ENCODE peak calls at places on chromosomes 3 and 15, in nine cellular contexts. B, H, V, M, E, K, Z, C and W are unnamed samples.
A peak's percentile ranks its signal among the peaks of the same experiment; 100 is the strongest.

GRCh38 chr3:8560608-8561007 is 59.0 kb downstream of the LMCD1 start:
- DNase-seq in Z (peak; percentile 99), K (no peak), B (peak; percentile 91), M (no peak), C (no peak), E (peak; percentile 47), H (no peak), V (no peak), W (peak; percentile 7)

GRCh38 chr3:38084019-38084968 is 45.3 kb downstream of the DLEC1 start:
- DNase-seq in K (no peak), E (peak; percentile 37), V (no peak), H (no peak), M (no peak), Z (peak; percentile 40), B (peak; percentile 23), C (no peak), W (peak; percentile 22)

GRCh38 chr3:8110966-8111798 is 390.4 kb upstream of the LMCD1 start:
- DNase-seq in K (peak; percentile 60), Z (peak; percentile 66), B (peak; percentile 72), E (peak; percentile 80), V (peak; percentile 61), H (no peak), M (peak; percentile 86), C (peak; percentile 29), W (peak; percentile 72)

GRCh38 chr3:186849392-186849975 is 7.0 kb downstream of the ADIPOQ start:
- DNase-seq in K (no peak), E (peak; percentile 48), C (no peak), Z (peak; percentile 37), M (no peak), H (no peak), V (no peak), B (peak; percentile 59), W (peak; percentile 55)

GRCh38 chr3:27633224-27633545 is 88.9 kb downstream of the EOMES start:
- DNase-seq in E (no peak), H (no peak), C (no peak), B (peak; percentile 66), M (no peak), Z (peak; percentile 63), K (no peak), V (no peak), W (no peak)

GRCh38 chr3:70982700-70983140 is 600.8 kb downstream of the FOXP1 start:
- DNase-seq in Z (peak; percentile 91), H (peak; percentile 62), V (peak; percentile 54), B (peak; percentile 93), M (no peak), E (peak; percentile 69), K (peak; percentile 32), C (no peak), W (peak; percentile 82)

GRCh38 chr15:82890338-82891024 is 62.0 kb downstream of the HOMER2 start:
- DNase-seq in Z (peak; percentile 23), K (no peak), V (no peak), E (no peak), C (no peak), B (no peak), M (peak; percentile 16), H (no peak), W (no peak)

GRCh38 chr3:108602249-108602934 is 12.9 kb downstream of the DZIP3 start:
- DNase-seq in K (no peak), B (no peak), C (peak; percentile 21), H (no peak), E (peak; percentile 21), Z (no peak), V (peak; percentile 5), M (no peak), W (no peak)

GRCh38 chr3:149971403-149972075 is 844 bp upstream of the PFN2 start:
- DNase-seq in V (peak; percentile 53), E (no peak), K (peak; percentile 59), H (peak; percentile 84), B (peak; percentile 75), M (peak; percentile 85), Z (peak; percentile 71), C (peak; percentile 27), W (peak; percentile 73)

GRCh38 chr3:184077881-184078280 is 19.0 kb upstream of the HTR3E start:
- DNase-seq in V (no peak), B (no peak), C (no peak), M (no peak), K (no peak), Z (no peak), E (no peak), H (no peak), W (no peak)

GRCh38 chr3:27279153-27279552 is 90.0 kb downstream of the NEK10 start:
- DNase-seq in B (peak; percentile 33), M (no peak), K (peak; percentile 20), C (no peak), V (no peak), E (peak; percentile 49), Z (peak; percentile 15), H (no peak), W (peak; percentile 20)

GRCh38 chr15:84812842-84813241 is 4.3 kb upstream of the ALPK3 start:
- DNase-seq in M (no peak), C (no peak), H (no peak), Z (no peak), K (no peak), V (no peak), B (no peak), E (no peak), W (no peak)

GRCh38 chr3:102225407-102226132 is 209.2 kb upstream of the ZPLD1 start:
- DNase-seq in H (no peak), V (no peak), B (peak; percentile 88), Z (peak; percentile 83), K (no peak), C (no peak), M (no peak), E (peak; percentile 74), W (peak; percentile 68)

GRCh38 chr3:186048119-186048518 is 60.8 kb downstream of the ETV5 start:
- DNase-seq in H (no peak), E (no peak), M (no peak), B (no peak), V (no peak), Z (no peak), K (no peak), C (no peak), W (no peak)

GRCh38 chr15:72866866-72867616 is 83.5 kb upstream of the ADPGK start:
- DNase-seq in C (no peak), M (peak; percentile 35), E (no peak), Z (no peak), V (no peak), K (no peak), H (no peak), B (no peak), W (no peak)

DNA sequence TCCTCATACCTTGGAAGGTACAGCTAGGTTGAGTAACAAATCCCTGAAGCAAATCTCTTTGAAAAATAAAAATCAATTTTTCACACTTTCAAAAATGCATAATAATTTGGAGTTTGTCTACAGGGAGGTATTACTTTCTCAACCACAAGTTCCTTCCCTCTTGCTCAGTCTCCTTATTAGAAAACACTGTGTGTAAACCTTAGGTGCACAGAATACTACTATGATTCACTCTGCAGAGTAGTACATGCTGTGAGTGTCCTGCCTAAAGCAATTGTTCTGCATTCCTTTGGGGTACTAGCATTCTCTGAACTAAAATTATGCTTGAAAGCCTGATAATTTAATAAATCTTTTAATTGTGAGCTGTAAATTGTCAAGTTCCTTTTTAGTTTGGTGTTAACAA is 115.9 kb upstream of the EPHA3 start:
- DNase-seq in M (no peak), V (no peak), H (no peak), B (no peak), C (no peak), K (no peak), Z (no peak), E (no peak), W (peak; percentile 6)
- TF ChIP-seq CTCF in M (no peak), V (no peak), H (no peak), B (no peak), C (no peak), K (no peak), Z (no peak), E (no peak), W (no peak)

GRCh38 chr3:31370093-31370666 is 162.5 kb upstream of the STT3B start:
- DNase-seq in K (no peak), E (no peak), M (no peak), Z (no peak), C (no peak), B (peak; percentile 51), V (no peak), H (no peak), W (no peak)

GRCh38 chr3:31364188-31364587 is 168.5 kb upstream of the STT3B start:
- DNase-seq in B (peak; percentile 20), V (no peak), E (no peak), C (no peak), M (no peak), K (no peak), H (no peak), Z (peak; percentile 17), W (no peak)

GRCh38 chr3:31369637-31370036 is 163.1 kb upstream of the STT3B start:
- DNase-seq in V (no peak), C (no peak), M (no peak), Z (peak; percentile 24), K (no peak), B (peak; percentile 25), E (no peak), H (no peak), W (no peak)

GRCh38 chr3:31361391-31362273 is 171.1 kb upstream of the STT3B start:
- DNase-seq in K (no peak), B (peak; percentile 56), H (no peak), M (no peak), V (no peak), C (no peak), E (no peak), Z (peak; percentile 55), W (no peak)

DNA sequence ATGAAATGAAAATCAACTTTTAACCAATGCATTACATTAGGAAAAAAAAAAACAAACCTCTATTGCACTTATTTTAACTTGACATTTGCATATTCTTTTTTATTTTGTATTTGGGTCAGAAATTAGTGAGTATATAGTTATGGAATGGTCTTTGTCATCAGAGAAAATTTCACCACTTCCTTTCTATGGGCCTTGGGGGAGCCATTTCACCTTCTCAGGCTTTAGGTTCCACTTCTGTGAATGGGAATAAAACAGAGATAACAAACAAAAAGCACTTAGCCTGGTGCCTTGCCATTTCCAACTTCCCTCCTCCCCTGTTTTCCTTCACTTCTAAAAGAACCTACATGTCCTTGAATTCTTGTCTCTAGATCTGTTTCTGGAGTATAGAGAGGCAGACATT is 168.0 kb upstream of the STT3B start:
- DNase-seq in M (no peak), V (no peak), E (no peak), H (no peak), C (no peak), K (no peak), B (peak; percentile 23), Z (peak; percentile 57), W (no peak)
- TF ChIP-seq CTCF in M (no peak), V (no peak), E (no peak), H (no peak), C (no peak), K (no peak), B (no peak), Z (peak; percentile 31), W (no peak)

GRCh38 chr3:42654331-42655201 is 1.1 kb downstream of the ZBTB47 start:
- DNase-seq in M (peak; percentile 88), K (peak; percentile 74), E (peak; percentile 87), V (peak; percentile 56), B (peak; percentile 58), C (no peak), Z (peak; percentile 53), H (peak; percentile 87), W (no peak)
- TF ChIP-seq CTCF in M (peak; percentile 54), K (peak; percentile 22), E (peak; percentile 42), V (peak; percentile 21), B (peak; percentile 16), C (no peak), Z (no peak), H (no peak), W (no peak)

DNA sequence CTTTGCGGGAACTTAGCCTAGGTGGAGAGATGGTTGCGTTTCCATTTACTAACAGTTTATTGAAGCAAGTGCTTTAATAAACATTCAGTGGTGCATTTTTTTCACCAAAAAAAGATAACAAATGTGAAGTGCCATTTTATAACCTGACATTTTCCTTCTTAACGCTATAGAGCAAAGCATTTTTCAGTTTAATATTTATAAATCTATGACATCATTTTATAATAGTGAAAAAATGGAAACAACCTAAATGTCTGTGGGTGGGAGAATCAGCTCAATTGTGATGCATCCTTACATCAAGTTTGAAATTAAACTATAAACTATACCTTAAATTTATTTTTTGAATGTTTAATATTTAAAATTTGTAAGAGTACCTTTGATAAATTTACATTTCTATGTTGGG is 67.1 kb upstream of the CSTA start:
- DNase-seq in K (no peak), H (no peak), B (no peak), M (no peak), V (no peak), Z (no peak), C (no peak), E (no peak), W (no peak)
- TF ChIP-seq CTCF in K (no peak), H (no peak), B (no peak), M (no peak), V (no peak), Z (no peak), C (no peak), E (no peak), W (no peak)